ENCODE peak calls at places on chromosomes 3 and 15, in seven cellular contexts. D is effector CD4-positive, alpha-beta T cell; P is ecto neural progenitor cell; R is activated CD4-positive, alpha-beta T cell treated with anti-CD3 and anti-CD28 coated beads for 24 hours; B is neuronal stem cell; K is EL; N is heart right ventricle. M is an unnamed sample.

GRCh38 chr15:62844564-62845235 is 197.8 kb upstream of the TPM1 start:
- DNase-seq in R (no peak), D (no peak), N (no peak), B (no peak), K (no peak), P (no peak), M (no peak)

GRCh38 chr3:33884701-33885100 is 86.3 kb downstream of the PDCD6IP start:
- DNase-seq in N (no peak), P (no peak), B (no peak), D (no peak), R (no peak), K (no peak), M (no peak)

GRCh38 chr3:154778057-154778456 is 302.1 kb upstream of the MME start:
- DNase-seq in P (no peak), K (no peak), N (no peak), B (no peak), D (no peak), R (no peak), M (no peak)

GRCh38 chr15:85044251-85044853 is 62.7 kb downstream of the PDE8A start:
- DNase-seq in D (peak; percentile 29), P (no peak), N (peak; percentile 78), R (peak; percentile 20), K (peak; percentile 57), B (no peak), M (peak; percentile 69)

GRCh38 chr3:21752749-21753347 is 1.8 kb upstream of the ZNF385D start:
- DNase-seq in D (no peak), R (no peak), N (peak; percentile 54), B (no peak), P (no peak), K (peak; percentile 60), M (peak; percentile 32)

GRCh38 chr15:78257681-78258080 is 6.7 kb upstream of the DNAJA4 start:
- DNase-seq in P (no peak), R (no peak), K (no peak), B (no peak), N (no peak), D (no peak), M (peak; percentile 14)

GRCh38 chr3:161354554-161354953 is 16.8 kb downstream of the SPTSSB start:
- DNase-seq in N (no peak), B (no peak), P (no peak), K (no peak), D (no peak), R (no peak), M (no peak)

GRCh38 chr15:67543348-67543718 is 830 bp downstream of the MAP2K5 start:
- DNase-seq in R (no peak), B (no peak), N (no peak), K (peak; percentile 30), D (no peak), P (no peak), M (peak; percentile 31)

GRCh38 chr3:56547486-56547885 is 9.5 kb upstream of the CCDC66 start:
- DNase-seq in P (no peak), R (no peak), K (no peak), D (no peak), N (no peak), B (no peak), M (no peak)

GRCh38 chr15:25847066-25847465 is 16.1 kb downstream of the ATP10A start:
- DNase-seq in P (no peak), D (no peak), K (no peak), N (no peak), B (no peak), R (no peak), M (no peak)

GRCh38 chr3:170967126-170967525 is 58.7 kb upstream of the EIF5A2 start:
- DNase-seq in D (no peak), B (no peak), K (no peak), N (no peak), R (no peak), P (no peak), M (no peak)

GRCh38 chr15:74382004-74382816 is 14.8 kb upstream of the CYP11A1 start:
- DNase-seq in B (peak; percentile 85), K (peak; percentile 86), N (peak; percentile 84), P (peak; percentile 94), R (peak; percentile 66), D (peak; percentile 66), M (peak; percentile 76)

GRCh38 chr3:32347286-32348125 is 44.1 kb upstream of the CMTM7 start:
- DNase-seq in P (no peak), R (no peak), B (no peak), D (no peak), N (peak; percentile 60), K (no peak), M (no peak)

M was measured in RPMI7951.